ENCODE peak calls at places on chromosomes 5 and 9, in ten cellular contexts. One of them, this sample, is unnamed.

GRCh38 chr5:29114331-29114768 is 2076.0 kb upstream of the CDH9 start:
- DNase-seq in T-helper 2 cell: no peak
- DNase-seq in HCT116: no peak
- DNase-seq in NCI-H2029: no peak
- DNase-seq in NT2/D1: no peak
- DNase-seq in astrocyte: no peak
- DNase-seq in T-cell: no peak
- DNase-seq in left colon: no peak
- DNase-seq in fibroblast of lung: no peak
- DNase-seq in nucleus accumbens: no peak
- DNase-seq in this sample: no peak

GRCh38 chr5:115601709-115602584 is at the start of gene TICAM2:
- DNase-seq in T-helper 2 cell: peak; percentile 25
- DNase-seq in HCT116: no peak
- DNase-seq in NCI-H2029: no peak
- DNase-seq in NT2/D1: no peak
- DNase-seq in astrocyte: peak; percentile 75
- DNase-seq in T-cell: peak; percentile 49
- DNase-seq in left colon: peak; percentile 70
- DNase-seq in fibroblast of lung: peak; percentile 83
- DNase-seq in nucleus accumbens: peak; percentile 78
- DNase-seq in this sample: peak; percentile 65

GRCh38 chr9:27549196-27549737 is 19.7 kb upstream of the MOB3B start:
- DNase-seq in T-helper 2 cell: no peak
- DNase-seq in HCT116: no peak
- DNase-seq in NCI-H2029: no peak
- DNase-seq in NT2/D1: no peak
- DNase-seq in astrocyte: no peak
- DNase-seq in T-cell: no peak
- DNase-seq in left colon: no peak
- DNase-seq in fibroblast of lung: no peak
- DNase-seq in nucleus accumbens: no peak
- DNase-seq in this sample: no peak

GRCh38 chr5:77076961-77077820 is 9.9 kb downstream of the ZBED3 start:
- DNase-seq in T-helper 2 cell: peak; percentile 13
- DNase-seq in HCT116: no peak
- DNase-seq in NCI-H2029: no peak
- DNase-seq in NT2/D1: no peak
- DNase-seq in astrocyte: peak; percentile 49
- DNase-seq in T-cell: peak; percentile 42
- DNase-seq in left colon: peak; percentile 56
- DNase-seq in fibroblast of lung: peak; percentile 72
- DNase-seq in nucleus accumbens: peak; percentile 82
- DNase-seq in this sample: peak; percentile 62

GRCh38 chr5:180116441-180117377 is 45.1 kb upstream of the RNF130 start:
- DNase-seq in T-helper 2 cell: no peak
- DNase-seq in HCT116: no peak
- DNase-seq in NCI-H2029: no peak
- DNase-seq in NT2/D1: no peak
- DNase-seq in astrocyte: no peak
- DNase-seq in T-cell: no peak
- DNase-seq in left colon: peak; percentile 18
- DNase-seq in fibroblast of lung: no peak
- DNase-seq in nucleus accumbens: no peak
- DNase-seq in this sample: no peak

GRCh38 chr9:89654025-89654662 is 49.3 kb downstream of the GADD45G start:
- DNase-seq in T-helper 2 cell: no peak
- DNase-seq in HCT116: no peak
- DNase-seq in NCI-H2029: no peak
- DNase-seq in NT2/D1: no peak
- DNase-seq in astrocyte: no peak
- DNase-seq in T-cell: no peak
- DNase-seq in left colon: no peak
- DNase-seq in fibroblast of lung: no peak
- DNase-seq in nucleus accumbens: peak; percentile 47
- DNase-seq in this sample: peak; percentile 11

GRCh38 chr5:161230222-161230621 is 316.3 kb downstream of the GABRB2 start:
- DNase-seq in T-helper 2 cell: no peak
- DNase-seq in HCT116: no peak
- DNase-seq in NCI-H2029: peak; percentile 70
- DNase-seq in NT2/D1: no peak
- DNase-seq in astrocyte: no peak
- DNase-seq in T-cell: no peak
- DNase-seq in left colon: peak; percentile 58
- DNase-seq in fibroblast of lung: no peak
- DNase-seq in nucleus accumbens: no peak
- DNase-seq in this sample: no peak

GRCh38 chr5:142697846-142698245 is 12.0 kb upstream of the FGF1 start:
- DNase-seq in T-helper 2 cell: no peak
- DNase-seq in HCT116: no peak
- DNase-seq in NCI-H2029: peak; percentile 80
- DNase-seq in NT2/D1: no peak
- DNase-seq in astrocyte: peak; percentile 31
- DNase-seq in T-cell: no peak
- DNase-seq in left colon: no peak
- DNase-seq in fibroblast of lung: peak; percentile 47
- DNase-seq in nucleus accumbens: peak; percentile 22
- DNase-seq in this sample: no peak

GRCh38 chr5:81631124-81631523 is 119.8 kb downstream of the SSBP2 start:
- DNase-seq in T-helper 2 cell: no peak
- DNase-seq in HCT116: no peak
- DNase-seq in NCI-H2029: no peak
- DNase-seq in NT2/D1: no peak
- DNase-seq in astrocyte: no peak
- DNase-seq in T-cell: peak; percentile 7
- DNase-seq in left colon: no peak
- DNase-seq in fibroblast of lung: peak; percentile 6
- DNase-seq in nucleus accumbens: no peak
- DNase-seq in this sample: no peak

GRCh38 chr5:160036884-160037283 is 27.9 kb downstream of the TTC1 start:
- DNase-seq in T-helper 2 cell: no peak
- DNase-seq in HCT116: no peak
- DNase-seq in NCI-H2029: no peak
- DNase-seq in NT2/D1: no peak
- DNase-seq in astrocyte: no peak
- DNase-seq in T-cell: no peak
- DNase-seq in left colon: no peak
- DNase-seq in fibroblast of lung: no peak
- DNase-seq in nucleus accumbens: no peak
- DNase-seq in this sample: no peak

GRCh38 chr9:107312651-107313050 is 29.6 kb downstream of the RAD23B start:
- DNase-seq in T-helper 2 cell: no peak
- DNase-seq in HCT116: no peak
- DNase-seq in NCI-H2029: no peak
- DNase-seq in NT2/D1: no peak
- DNase-seq in astrocyte: peak; percentile 9
- DNase-seq in T-cell: no peak
- DNase-seq in left colon: no peak
- DNase-seq in fibroblast of lung: peak; percentile 20
- DNase-seq in nucleus accumbens: peak; percentile 0
- DNase-seq in this sample: no peak

GRCh38 chr5:177310332-177310731 is 1.4 kb downstream of the MXD3 start:
- DNase-seq in T-helper 2 cell: no peak
- DNase-seq in HCT116: no peak
- DNase-seq in NCI-H2029: no peak
- DNase-seq in NT2/D1: no peak
- DNase-seq in astrocyte: no peak
- DNase-seq in T-cell: no peak
- DNase-seq in left colon: no peak
- DNase-seq in fibroblast of lung: no peak
- DNase-seq in nucleus accumbens: no peak
- DNase-seq in this sample: no peak

GRCh38 chr5:106545325-106545724 is 1125.4 kb downstream of the EFNA5 start:
- DNase-seq in T-helper 2 cell: no peak
- DNase-seq in HCT116: no peak
- DNase-seq in NCI-H2029: no peak
- DNase-seq in NT2/D1: no peak
- DNase-seq in astrocyte: peak; percentile 55
- DNase-seq in T-cell: no peak
- DNase-seq in left colon: no peak
- DNase-seq in fibroblast of lung: peak; percentile 68
- DNase-seq in nucleus accumbens: no peak
- DNase-seq in this sample: no peak

GRCh38 chr9:81687521-81688261 is 1.7 kb downstream of the TLE1 start:
- DNase-seq in T-helper 2 cell: no peak
- DNase-seq in HCT116: no peak
- DNase-seq in NCI-H2029: no peak
- DNase-seq in NT2/D1: peak; percentile 86
- DNase-seq in astrocyte: peak; percentile 22
- DNase-seq in T-cell: no peak
- DNase-seq in left colon: peak; percentile 72
- DNase-seq in fibroblast of lung: peak; percentile 42
- DNase-seq in nucleus accumbens: peak; percentile 49
- DNase-seq in this sample: no peak

GRCh38 chr9:6711403-6711802 is 46.4 kb upstream of the KDM4C start:
- DNase-seq in T-helper 2 cell: no peak
- DNase-seq in HCT116: no peak
- DNase-seq in NCI-H2029: no peak
- DNase-seq in NT2/D1: no peak
- DNase-seq in astrocyte: peak; percentile 48
- DNase-seq in T-cell: no peak
- DNase-seq in left colon: no peak
- DNase-seq in fibroblast of lung: peak; percentile 49
- DNase-seq in nucleus accumbens: no peak
- DNase-seq in this sample: no peak

GRCh38 chr9:73158723-73159122 is 7.1 kb downstream of the ANXA1 start:
- DNase-seq in T-helper 2 cell: no peak
- DNase-seq in HCT116: no peak
- DNase-seq in NCI-H2029: no peak
- DNase-seq in NT2/D1: no peak
- DNase-seq in astrocyte: no peak
- DNase-seq in T-cell: no peak
- DNase-seq in left colon: no peak
- DNase-seq in fibroblast of lung: no peak
- DNase-seq in nucleus accumbens: no peak
- DNase-seq in this sample: no peak

GRCh38 chr5:134136221-134136631 is 21.7 kb downstream of the TCF7 start:
- DNase-seq in T-helper 2 cell: no peak
- DNase-seq in HCT116: no peak
- DNase-seq in NCI-H2029: no peak
- DNase-seq in NT2/D1: no peak
- DNase-seq in astrocyte: no peak
- DNase-seq in T-cell: no peak
- DNase-seq in left colon: peak; percentile 2
- DNase-seq in fibroblast of lung: no peak
- DNase-seq in nucleus accumbens: no peak
- DNase-seq in this sample: no peak

GRCh38 chr5:4730279-4730678 is 409.9 kb upstream of the ADAMTS16 start:
- DNase-seq in T-helper 2 cell: no peak
- DNase-seq in HCT116: no peak
- DNase-seq in NCI-H2029: no peak
- DNase-seq in NT2/D1: no peak
- DNase-seq in astrocyte: no peak
- DNase-seq in T-cell: no peak
- DNase-seq in left colon: no peak
- DNase-seq in fibroblast of lung: no peak
- DNase-seq in nucleus accumbens: no peak
- DNase-seq in this sample: no peak

GRCh38 chr5:141326088-141326854 is 4.0 kb upstream of the PCDHGA1 start:
- DNase-seq in T-helper 2 cell: peak; percentile 25
- DNase-seq in HCT116: no peak
- DNase-seq in NCI-H2029: peak; percentile 39
- DNase-seq in NT2/D1: no peak
- DNase-seq in astrocyte: peak; percentile 68
- DNase-seq in T-cell: peak; percentile 66
- DNase-seq in left colon: peak; percentile 75
- DNase-seq in fibroblast of lung: peak; percentile 77
- DNase-seq in nucleus accumbens: peak; percentile 78
- DNase-seq in this sample: peak; percentile 57

GRCh38 chr9:32899181-32899580 is 102.2 kb downstream of the APTX start:
- DNase-seq in T-helper 2 cell: no peak
- DNase-seq in HCT116: no peak
- DNase-seq in NCI-H2029: no peak
- DNase-seq in NT2/D1: no peak
- DNase-seq in astrocyte: peak; percentile 36
- DNase-seq in T-cell: no peak
- DNase-seq in left colon: no peak
- DNase-seq in fibroblast of lung: peak; percentile 56
- DNase-seq in nucleus accumbens: no peak
- DNase-seq in this sample: no peak

GRCh38 chr5:137344723-137345322 is 154.3 kb downstream of the SPOCK1 start:
- DNase-seq in T-helper 2 cell: no peak
- DNase-seq in HCT116: peak; percentile 36
- DNase-seq in NCI-H2029: peak; percentile 32
- DNase-seq in NT2/D1: peak; percentile 54
- DNase-seq in astrocyte: peak; percentile 29
- DNase-seq in T-cell: no peak
- DNase-seq in left colon: peak; percentile 40
- DNase-seq in fibroblast of lung: peak; percentile 52
- DNase-seq in nucleus accumbens: peak; percentile 33
- DNase-seq in this sample: peak; percentile 51

GRCh38 chr9:121441163-121441562 is 58.5 kb downstream of the GGTA1 start:
- DNase-seq in T-helper 2 cell: no peak
- DNase-seq in HCT116: no peak
- DNase-seq in NCI-H2029: no peak
- DNase-seq in NT2/D1: no peak
- DNase-seq in astrocyte: no peak
- DNase-seq in T-cell: no peak
- DNase-seq in left colon: no peak
- DNase-seq in fibroblast of lung: no peak
- DNase-seq in nucleus accumbens: no peak
- DNase-seq in this sample: no peak

GRCh38 chr5:57499262-57500050 is 16.8 kb upstream of the ACTBL2 start:
- DNase-seq in T-helper 2 cell: no peak
- DNase-seq in HCT116: peak; percentile 62
- DNase-seq in NCI-H2029: no peak
- DNase-seq in NT2/D1: peak; percentile 25
- DNase-seq in astrocyte: peak; percentile 39
- DNase-seq in T-cell: no peak
- DNase-seq in left colon: peak; percentile 7
- DNase-seq in fibroblast of lung: peak; percentile 57
- DNase-seq in nucleus accumbens: peak; percentile 25
- DNase-seq in this sample: no peak

GRCh38 chr5:159341914-159342313 is 11.6 kb upstream of the IL12B start:
- DNase-seq in T-helper 2 cell: no peak
- DNase-seq in HCT116: peak; percentile 64
- DNase-seq in NCI-H2029: no peak
- DNase-seq in NT2/D1: no peak
- DNase-seq in astrocyte: peak; percentile 74
- DNase-seq in T-cell: peak; percentile 46
- DNase-seq in left colon: peak; percentile 31
- DNase-seq in fibroblast of lung: peak; percentile 80
- DNase-seq in nucleus accumbens: peak; percentile 32
- DNase-seq in this sample: no peak

GRCh38 chr9:104864675-104865104 is 63.3 kb downstream of the ABCA1 start:
- DNase-seq in T-helper 2 cell: no peak
- DNase-seq in HCT116: no peak
- DNase-seq in NCI-H2029: no peak
- DNase-seq in NT2/D1: no peak
- DNase-seq in astrocyte: peak; percentile 71
- DNase-seq in T-cell: no peak
- DNase-seq in left colon: no peak
- DNase-seq in fibroblast of lung: peak; percentile 80
- DNase-seq in nucleus accumbens: no peak
- DNase-seq in this sample: no peak

GRCh38 chr5:16975950-16976624 is 40.0 kb upstream of the MYO10 start:
- DNase-seq in T-helper 2 cell: no peak
- DNase-seq in HCT116: no peak
- DNase-seq in NCI-H2029: no peak
- DNase-seq in NT2/D1: no peak
- DNase-seq in astrocyte: peak; percentile 76
- DNase-seq in T-cell: no peak
- DNase-seq in left colon: no peak
- DNase-seq in fibroblast of lung: peak; percentile 81
- DNase-seq in nucleus accumbens: no peak
- DNase-seq in this sample: no peak

GRCh38 chr5:9059920-9060691 is 485.8 kb downstream of the SEMA5A start:
- DNase-seq in T-helper 2 cell: no peak
- DNase-seq in HCT116: no peak
- DNase-seq in NCI-H2029: no peak
- DNase-seq in NT2/D1: no peak
- DNase-seq in astrocyte: peak; percentile 95
- DNase-seq in T-cell: no peak
- DNase-seq in left colon: no peak
- DNase-seq in fibroblast of lung: peak; percentile 97
- DNase-seq in nucleus accumbens: no peak
- DNase-seq in this sample: no peak

GRCh38 chr9:117073539-117074336 is 341.1 kb downstream of the ASTN2 start:
- DNase-seq in T-helper 2 cell: no peak
- DNase-seq in HCT116: no peak
- DNase-seq in NCI-H2029: peak; percentile 42
- DNase-seq in NT2/D1: peak; percentile 55
- DNase-seq in astrocyte: no peak
- DNase-seq in T-cell: no peak
- DNase-seq in left colon: no peak
- DNase-seq in fibroblast of lung: no peak
- DNase-seq in nucleus accumbens: peak; percentile 57
- DNase-seq in this sample: no peak

This sample was measured in hippocampal formation.